ENCODE peak calls at places on chromosomes 11 and 22, in four cellular contexts. M is GM12878, K is K562, Y is HepG2. X is an unnamed sample.

GRCh38 chr22:49052560-49052959 is 775.1 kb downstream of the BRD1 start:
- DNase-seq in M (no peak), K (no peak), Y (no peak), X (no peak)

GRCh38 chr11:22192289-22192641 is 620 bp upstream of the ANO5 start:
- DNase-seq in K (peak; percentile 21), M (no peak), Y (peak; percentile 12), X (peak; percentile 63)

GRCh38 chr11:77191823-77192495 is 63.9 kb downstream of the MYO7A start:
- DNase-seq in Y (peak; percentile 41), K (peak; percentile 79), M (no peak), X (peak; percentile 94)

GRCh38 chr11:66338276-66339162 is 2.3 kb upstream of the RIN1 start:
- DNase-seq in M (no peak), K (no peak), Y (no peak), X (no peak)

GRCh38 chr22:50309601-50309991 is 2.1 kb upstream of the PLXNB2 start:
- DNase-seq in M (no peak), K (no peak), Y (no peak), X (no peak)

GRCh38 chr11:14554959-14555358 is 34.8 kb upstream of the PSMA1 start:
- DNase-seq in M (no peak), Y (no peak), K (no peak), X (no peak)

GRCh38 chr11:26905368-26905767 is 88.5 kb upstream of the FIBIN start:
- DNase-seq in K (no peak), M (no peak), Y (no peak), X (no peak)

GRCh38 chr11:70002433-70002832 is 75.7 kb upstream of the ANO1 start:
- DNase-seq in Y (no peak), K (no peak), M (no peak), X (no peak)

GRCh38 chr11:122207921-122208764 is 92.1 kb upstream of the BLID start:
- DNase-seq in M (no peak), Y (no peak), K (no peak), X (no peak)

GRCh38 chr11:117901601-117902000 is 25.1 kb upstream of the FXYD6 start:
- DNase-seq in M (no peak), K (no peak), Y (no peak), X (no peak)

GRCh38 chr11:69369945-69370344 is 76.0 kb downstream of the MYEOV start:
- DNase-seq in M (no peak), Y (no peak), K (no peak), X (no peak)

GRCh38 chr22:37571258-37571991 is 8.5 kb downstream of the LGALS2 start:
- DNase-seq in K (no peak), Y (no peak), M (no peak), X (no peak)

GRCh38 chr11:110287537-110287936 is 8.9 kb downstream of the RDX start:
- DNase-seq in K (no peak), M (no peak), Y (no peak), X (no peak)

GRCh38 chr22:19962246-19962908 is 20.8 kb upstream of the TXNRD2 start:
- DNase-seq in Y (peak; percentile 84), K (peak; percentile 96), M (no peak), X (peak; percentile 91)
- TF ChIP-seq ETV6 in Y (no peak), K (no peak), M (no peak), X (no peak)

GRCh38 chr11:6473481-6474422 is at the start of gene TRIM3:
- DNase-seq in Y (peak; percentile 50), M (no peak), K (peak; percentile 86), X (peak; percentile 91)

GRCh38 chr11:6472934-6473333 is 807 bp downstream of the TRIM3 start:
- DNase-seq in M (no peak), K (no peak), Y (no peak), X (no peak)

GRCh38 chr11:6474423-6474792 is 667 bp upstream of the TRIM3 start:
- DNase-seq in M (no peak), Y (no peak), K (no peak), X (no peak)

GRCh38 chr11:6468712-6469495 is 4.8 kb downstream of the TRIM3 start:
- DNase-seq in K (peak; percentile 90), M (peak; percentile 72), Y (peak; percentile 57), X (peak; percentile 96)

DNA sequence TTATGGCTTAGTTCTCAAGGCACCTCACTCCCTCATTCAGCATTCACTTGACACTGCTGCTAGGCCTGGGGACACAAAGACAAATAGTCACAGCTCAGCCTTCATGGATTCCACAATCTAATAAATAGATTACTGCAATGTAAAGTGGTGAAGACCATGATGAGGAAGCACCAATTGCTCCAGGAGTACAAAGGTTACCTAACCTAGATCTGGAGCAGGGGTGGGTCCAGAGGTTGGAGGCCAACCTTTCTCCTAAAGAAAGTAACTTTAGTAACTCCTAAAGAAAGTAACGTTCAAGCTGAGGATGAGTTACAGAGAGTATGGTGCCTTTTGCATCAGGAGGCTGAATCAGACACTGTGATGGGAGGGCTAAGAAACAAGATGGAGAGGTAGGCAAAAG is 4.1 kb downstream of the TRIM3 start:
- DNase-seq in Y (no peak), K (no peak), M (no peak), X (no peak)
- TF ChIP-seq CTCF in Y (no peak), K (no peak), M (no peak), X (no peak)

DNA sequence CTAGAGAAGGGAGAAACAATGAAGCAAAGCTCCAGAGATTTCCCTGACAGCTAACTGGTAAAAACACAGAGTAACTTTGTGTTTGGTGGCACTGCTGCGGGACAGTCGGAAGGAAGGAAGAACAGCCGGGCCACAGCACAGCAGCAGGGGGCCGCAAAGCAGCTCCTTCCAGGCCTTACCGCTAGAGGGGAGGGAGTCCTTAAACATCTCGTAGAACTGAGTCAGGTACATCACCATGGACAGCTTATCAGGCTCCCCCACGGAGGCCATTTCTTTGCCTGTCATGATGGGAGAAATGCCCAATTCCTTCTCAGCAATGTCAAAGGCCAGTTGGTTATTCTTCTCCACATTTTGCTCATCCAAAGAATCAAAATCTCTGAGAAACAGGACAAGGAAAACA is 114.6 kb upstream of the BID start:
- DNase-seq in M (no peak), Y (no peak), K (peak; percentile 78), X (peak; percentile 64)
- TF ChIP-seq ETV6 in M (no peak), Y (no peak), K (no peak), X (no peak)

GRCh38 chr11:119262668-119263351 is 54.1 kb downstream of the MCAM start:
- DNase-seq in M (peak; percentile 63), K (peak; percentile 27), Y (no peak), X (no peak)
- TF ChIP-seq CTCF in M (no peak), K (no peak), Y (no peak), X (no peak)

GRCh38 chr11:12657336-12657735 is 16.9 kb upstream of the TEAD1 start:
- DNase-seq in K (no peak), M (no peak), Y (no peak), X (no peak)

GRCh38 chr11:12657981-12658380 is 16.2 kb upstream of the TEAD1 start:
- DNase-seq in M (no peak), K (no peak), Y (no peak), X (no peak)

GRCh38 chr11:12653729-12654128 is 20.5 kb upstream of the TEAD1 start:
- DNase-seq in M (no peak), K (peak; percentile 15), Y (peak; percentile 61), X (peak; percentile 45)

GRCh38 chr11:12655842-12656241 is 18.4 kb upstream of the TEAD1 start:
- DNase-seq in K (no peak), M (no peak), Y (no peak), X (no peak)
- TF ChIP-seq ETV6 in K (no peak), M (no peak), Y (no peak), X (no peak)

DNA sequence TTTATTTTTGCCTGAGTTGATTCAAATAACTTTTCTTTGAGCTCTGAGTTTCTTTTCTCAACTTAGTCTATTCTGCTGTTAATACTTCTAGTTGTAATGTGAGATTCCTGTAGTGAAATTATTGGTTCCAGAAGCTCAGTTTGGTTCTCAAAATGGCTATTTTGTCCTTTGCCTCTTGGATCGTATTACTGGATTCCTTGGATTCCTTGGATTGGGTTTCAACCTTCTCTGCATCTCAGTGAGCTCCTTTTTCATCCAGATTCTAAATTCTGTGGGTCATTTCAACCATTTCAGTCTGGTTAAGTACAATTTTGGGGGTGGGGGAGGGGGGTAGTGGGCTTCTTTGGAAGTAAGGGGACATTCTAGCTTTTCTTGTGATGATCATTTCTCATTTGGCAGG is 341.1 kb upstream of the CNTN5 start:
- DNase-seq in Y (no peak), K (no peak), M (no peak), X (no peak)
- TF ChIP-seq CTCF in Y (no peak), K (no peak), M (no peak), X (no peak)

DNA sequence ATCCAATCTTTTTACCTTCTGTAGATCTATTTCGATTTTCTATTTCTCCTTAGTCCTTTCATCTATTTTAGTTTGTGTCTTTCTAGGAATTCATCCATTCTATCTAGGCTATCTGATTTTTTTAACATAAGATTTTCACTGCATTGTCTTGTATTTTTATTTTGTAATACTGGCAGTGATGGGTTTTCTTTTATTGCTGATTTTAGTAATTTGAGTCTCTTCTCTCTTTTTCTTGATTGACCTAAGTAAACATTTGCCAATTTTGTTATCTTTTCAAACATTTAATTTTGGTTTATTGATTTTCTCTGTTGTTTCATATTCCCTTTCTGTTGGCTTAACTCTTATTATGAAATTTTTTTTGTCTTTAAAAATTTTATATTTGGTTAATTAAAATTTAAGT is 107.4 kb upstream of the SERPIND1 start:
- DNase-seq in M (no peak), K (no peak), Y (no peak), X (no peak)
- TF ChIP-seq ETV6 in M (no peak), K (no peak), Y (no peak), X (no peak)

DNA sequence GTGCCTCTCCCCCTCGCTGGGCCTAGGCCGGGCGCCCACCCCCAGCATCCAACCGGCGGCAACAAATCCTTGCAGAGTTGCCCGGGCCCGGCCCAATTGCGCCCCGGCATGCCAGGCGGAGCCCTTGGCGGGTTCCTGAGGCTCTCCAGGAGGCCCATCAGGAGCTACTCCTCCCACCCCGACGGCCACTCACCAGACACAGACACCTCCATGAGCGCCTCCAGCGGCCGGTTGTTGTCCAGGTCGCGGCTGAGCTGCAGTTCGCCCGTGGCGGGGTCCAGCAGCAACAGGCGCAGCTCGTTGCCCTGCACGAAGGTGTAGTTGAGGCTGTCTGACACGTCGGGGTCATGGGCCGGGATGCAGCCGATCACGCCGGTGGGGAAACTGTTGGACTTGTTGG is 4.0 kb downstream of the CELSR1 start:
- DNase-seq in Y (no peak), M (no peak), K (peak; percentile 20), X (peak; percentile 38)
- TF ChIP-seq CTCF in Y (no peak), M (no peak), K (peak; percentile 48), X (no peak)

GRCh38 chr11:64621283-64622019 is 30.4 kb downstream of the SLC22A12 start:
- DNase-seq in K (no peak), M (no peak), Y (no peak), X (no peak)

GRCh38 chr11:64619196-64619595 is 28.2 kb downstream of the SLC22A12 start:
- DNase-seq in K (no peak), Y (no peak), M (no peak), X (no peak)

GRCh38 chr11:64622681-64623080 is 31.7 kb downstream of the SLC22A12 start:
- DNase-seq in K (no peak), M (no peak), Y (no peak), X (no peak)

GRCh38 chr11:64620286-64620962 is 29.4 kb downstream of the SLC22A12 start:
- DNase-seq in M (no peak), K (no peak), Y (peak; percentile 9), X (no peak)

DNA sequence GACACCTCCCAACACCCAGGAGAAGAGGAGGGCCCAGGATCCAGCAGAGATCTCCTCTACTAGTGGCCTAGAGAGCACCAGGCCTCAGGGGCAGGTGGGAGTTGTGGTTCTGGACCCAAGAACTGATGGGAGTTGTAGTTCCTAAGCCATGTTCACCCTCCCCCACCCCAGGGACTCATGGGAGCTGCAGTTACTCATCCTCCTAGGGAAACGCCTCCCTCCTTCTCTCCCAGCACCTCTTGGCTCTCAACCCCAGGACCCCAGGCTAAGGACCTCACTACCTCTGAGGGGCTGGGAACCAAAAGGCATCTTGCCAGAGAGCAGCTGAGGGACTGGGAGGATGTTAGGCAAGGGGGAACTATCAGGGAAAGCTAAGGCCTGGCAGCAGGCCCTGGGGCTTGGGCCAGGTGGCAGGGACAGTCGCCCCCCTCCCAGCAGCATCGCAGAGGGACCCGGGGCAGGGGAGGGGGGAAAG is 28.8 kb downstream of the SLC22A12 start:
- DNase-seq in M (no peak), Y (peak; percentile 41), K (peak; percentile 71), X (peak; percentile 66)
- TF ChIP-seq ETV6 in M (no peak), Y (no peak), K (no peak), X (no peak)